ENCODE peak calls at places on chromosome 5, in nine cellular contexts. G is lower leg skin, I is dorsolateral prefrontal cortex, V is cardiac fibroblast, N is osteoblast, B is H7, J is cardiac muscle cell, H is adipocyte, A is aorta. U is an unnamed sample.

GRCh38 chr5:172533399-172534228 is 79.3 kb upstream of the SH3PXD2B start:
- DNase-seq in G (peak), I (no peak), V (peak), N (no peak), B (no peak), J (no peak), H (peak), A (no peak), U (no peak)

GRCh38 chr5:152372875-152373274 is 32.2 kb downstream of the NMUR2 start:
- DNase-seq in G (no peak), I (no peak), V (no peak), N (no peak), B (no peak), J (no peak), H (no peak), A (no peak), U (no peak)

GRCh38 chr5:54325610-54326311 is 15.4 kb upstream of the ARL15 start:
- DNase-seq in G (no peak), I (no peak), V (no peak), N (no peak), B (no peak), J (no peak), H (no peak), A (no peak), U (peak)

GRCh38 chr5:135203593-135204036 is 169.6 kb upstream of the PITX1 start:
- DNase-seq in G (no peak), I (no peak), V (no peak), N (no peak), B (no peak), J (no peak), H (peak), A (no peak), U (no peak)

GRCh38 chr5:36422957-36423356 is 121.3 kb upstream of the RANBP3L start:
- DNase-seq in G (no peak), I (no peak), V (peak), N (peak), B (no peak), J (no peak), H (no peak), A (no peak), U (no peak)

GRCh38 chr5:98770158-98770910 is 3.1 kb upstream of the RGMB start:
- DNase-seq in G (peak), I (peak), V (peak), N (peak), B (peak), J (peak), H (peak), A (peak), U (peak)

GRCh38 chr5:179060116-179061008 is at the start of gene ZNF354C:
- DNase-seq in G (peak), I (peak), V (peak), N (peak), B (peak), J (peak), H (peak), A (peak), U (peak)

GRCh38 chr5:97797994-97798451 is 615.0 kb upstream of the RIOK2 start:
- DNase-seq in G (no peak), I (no peak), V (peak), N (no peak), B (no peak), J (no peak), H (no peak), A (no peak), U (no peak)

GRCh38 chr5:92678576-92679105 is 902.4 kb downstream of the NR2F1-AS1 start:
- DNase-seq in G (no peak), I (no peak), V (peak), N (no peak), B (no peak), J (no peak), H (no peak), A (no peak), U (peak)

GRCh38 chr5:157549954-157550549 is 25.5 kb downstream of the ADAM19 start:
- DNase-seq in G (no peak), I (no peak), V (no peak), N (no peak), B (no peak), J (no peak), H (no peak), A (no peak), U (no peak)

GRCh38 chr5:39586185-39586584 is 161.4 kb upstream of the DAB2 start:
- DNase-seq in G (no peak), I (no peak), V (no peak), N (no peak), B (no peak), J (no peak), H (no peak), A (no peak), U (no peak)

GRCh38 chr5:180401236-180401907 is 48.2 kb upstream of the GFPT2 start:
- DNase-seq in G (peak), I (no peak), V (no peak), N (no peak), B (no peak), J (no peak), H (no peak), A (peak), U (no peak)

GRCh38 chr5:3833566-3833965 is 237.9 kb downstream of the IRX1 start:
- DNase-seq in G (no peak), I (no peak), V (no peak), N (peak), B (no peak), J (no peak), H (no peak), A (no peak), U (no peak)

GRCh38 chr5:77990020-77990419 is 213.9 kb upstream of the TBCA start:
- DNase-seq in G (no peak), I (no peak), V (no peak), N (no peak), B (peak), J (no peak), H (no peak), A (no peak), U (no peak)

GRCh38 chr5:12214631-12215030 is 310.4 kb upstream of the CTNND2 start:
- DNase-seq in G (no peak), I (no peak), V (no peak), N (no peak), B (no peak), J (no peak), H (no peak), A (no peak), U (no peak)

GRCh38 chr5:39266442-39266841 is 47.1 kb upstream of the FYB1 start:
- DNase-seq in G (no peak), I (no peak), V (no peak), N (no peak), B (no peak), J (no peak), H (no peak), A (no peak), U (no peak)

GRCh38 chr5:171367424-171368370 is 20.0 kb upstream of the NPM1 start:
- DNase-seq in G (no peak), I (no peak), V (peak), N (no peak), B (no peak), J (no peak), H (peak), A (peak), U (peak)

GRCh38 chr5:160959804-160960203 is 107.8 kb upstream of the ATP10B start:
- DNase-seq in G (no peak), I (no peak), V (no peak), N (no peak), B (no peak), J (no peak), H (no peak), A (no peak), U (no peak)

DNA sequence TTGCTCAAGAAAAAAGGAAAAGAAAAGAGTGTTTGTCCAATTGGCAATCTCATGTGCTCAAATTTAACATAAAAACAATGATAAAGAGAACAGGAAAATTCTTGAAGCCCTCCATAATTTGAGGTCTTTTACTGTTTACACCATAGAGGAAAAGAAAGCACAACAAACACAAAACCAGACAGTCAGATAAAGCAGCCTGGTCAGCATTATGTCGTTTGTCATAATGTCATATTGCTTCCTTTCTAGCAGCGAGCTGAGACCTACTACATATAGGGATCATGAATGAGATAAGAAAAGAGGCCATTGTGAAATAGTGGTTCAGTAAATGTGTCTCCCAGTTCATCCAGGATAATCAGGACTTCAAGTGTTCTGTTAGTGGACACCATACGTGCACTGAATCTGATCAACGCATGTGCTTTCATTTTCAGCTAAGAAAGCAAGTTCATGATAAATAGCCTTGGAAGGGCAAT is 64.7 kb upstream of the SELENOP start:
- DNase-seq in G (no peak), I (no peak), V (peak), N (no peak), B (no peak), J (no peak), H (no peak), A (no peak), U (peak)
- H3K4me3 ChIP-seq in G (no peak), I (peak), V (no peak), N (peak), B (no peak), J (no peak), H (peak), A (no peak), U (peak)

GRCh38 chr5:14870347-14871083 is 1.1 kb downstream of the ANKH start:
- DNase-seq in G (peak), I (peak), V (no peak), N (peak), B (peak), J (no peak), H (no peak), A (no peak), U (no peak)
- H3K4me3 ChIP-seq in G (peak), I (peak), V (peak), N (peak), B (peak), J (peak), H (peak), A (peak), U (peak)

DNA sequence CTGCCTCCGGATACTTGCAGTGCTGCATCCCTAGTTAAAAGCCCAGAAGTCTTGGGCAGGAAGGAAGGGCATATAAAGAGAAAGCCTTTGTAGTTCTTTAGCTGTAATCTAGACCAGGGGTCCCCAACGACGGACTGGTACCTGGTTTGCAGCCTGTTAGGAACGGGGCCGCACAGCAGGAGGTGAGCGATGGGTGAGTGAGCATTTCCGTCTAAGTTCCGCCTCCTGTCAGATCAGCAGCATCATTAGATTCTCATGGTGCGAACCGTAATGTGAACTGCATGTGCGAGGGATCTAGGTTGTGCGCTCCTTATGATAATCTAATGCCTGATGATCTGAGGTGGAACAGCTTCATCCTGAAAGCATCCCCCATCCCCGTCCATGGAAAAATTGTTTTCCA is 1.6 kb upstream of the SMIM15 start:
- DNase-seq in G (no peak), I (no peak), V (no peak), N (peak), B (peak), J (no peak), H (no peak), A (no peak), U (no peak)
- H3K4me3 ChIP-seq in G (no peak), I (no peak), V (no peak), N (peak), B (no peak), J (peak), H (peak), A (no peak), U (peak)

DNA sequence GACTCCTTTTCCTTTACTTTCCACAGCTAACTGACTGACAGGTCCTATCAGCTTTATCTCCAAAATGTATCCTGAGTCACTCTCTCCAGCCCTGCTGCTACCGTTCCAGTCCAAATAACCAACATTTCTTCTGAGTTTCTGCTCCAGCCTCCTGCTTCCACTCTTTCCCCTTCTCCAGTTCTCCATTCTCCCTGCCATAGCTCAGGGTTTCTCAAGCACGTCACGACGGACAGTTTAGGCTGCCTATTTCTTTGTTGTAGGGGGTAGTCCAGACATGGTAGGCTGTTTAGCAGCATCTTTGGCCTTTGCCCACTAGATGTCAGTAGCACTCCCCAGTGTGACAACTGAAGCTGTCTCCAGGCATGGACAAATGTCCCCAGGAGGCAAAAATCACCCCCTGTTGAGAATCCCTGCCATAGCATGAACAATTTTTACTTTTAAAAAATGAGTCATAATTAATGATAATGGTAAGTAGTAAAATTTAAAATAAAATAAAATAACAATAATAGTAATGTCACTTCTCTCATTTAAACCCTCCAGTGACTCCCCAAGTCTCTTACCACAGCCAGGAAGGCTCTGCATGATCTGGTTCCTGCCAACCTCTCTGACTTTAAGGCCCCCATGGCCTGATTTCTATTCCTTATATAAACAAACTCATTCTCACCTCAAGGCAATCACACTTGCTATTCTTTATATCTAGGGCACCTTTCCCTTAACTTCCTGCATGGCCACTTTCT is 105.4 kb upstream of the FER start:
- DNase-seq in G (no peak), I (peak), V (peak), N (peak), B (peak), J (peak), H (peak), A (no peak), U (peak)
- H3K4me3 ChIP-seq in G (no peak), I (no peak), V (no peak), N (peak), B (no peak), J (no peak), H (peak), A (no peak), U (no peak)

GRCh38 chr5:149765932-149766331 is 35.8 kb downstream of the PPARGC1B start:
- DNase-seq in G (no peak), I (no peak), V (no peak), N (no peak), B (peak), J (no peak), H (no peak), A (no peak), U (no peak)
- H3K4me3 ChIP-seq in G (no peak), I (no peak), V (no peak), N (no peak), B (no peak), J (no peak), H (no peak), A (no peak), U (no peak)

U was measured in fibroblast of villous mesenchyme.